ENCODE peak calls at places on chromosomes 3 and 15, in five cellular contexts. Q is immature natural killer cell, B is HS-5, F is GM12892, U is OCI-M1. Z is an unnamed sample.

GRCh38 chr15:68031406-68031805 is 22.7 kb upstream of the PIAS1 start:
- DNase-seq in Q (no peak), B (no peak), F (no peak), U (peak), Z (no peak)

GRCh38 chr3:149534671-149535394 is 60.3 kb downstream of the TM4SF4 start:
- DNase-seq in Q (no peak), B (no peak), F (no peak), U (no peak), Z (no peak)

GRCh38 chr15:65409284-65409631 is 13.5 kb downstream of the IGDCC4 start:
- DNase-seq in Q (no peak), B (peak), F (no peak), U (peak), Z (peak)

GRCh38 chr15:92693922-92694331 is 38.4 kb upstream of the FAM174B start:
- DNase-seq in Q (no peak), B (no peak), F (no peak), U (peak), Z (no peak)

GRCh38 chr15:68797589-68798377 is 22.9 kb downstream of the ANP32A start:
- DNase-seq in Q (no peak), B (no peak), F (no peak), U (peak), Z (no peak)

GRCh38 chr3:115790759-115791158 is 167.4 kb downstream of the GAP43 start:
- DNase-seq in Q (no peak), B (peak), F (no peak), U (peak), Z (peak)

GRCh38 chr3:98513136-98513535 is 9.6 kb downstream of the CLDND1 start:
- DNase-seq in Q (no peak), B (peak), F (no peak), U (no peak), Z (no peak)

GRCh38 chr3:129230311-129231019 is 18.9 kb upstream of the COPG1 start:
- DNase-seq in Q (no peak), B (no peak), F (no peak), U (peak), Z (peak)